ENCODE peak calls at places on chromosomes 12 and 14, in seven cellular contexts. L, X, J, N, C, D and G are unnamed samples.

GRCh38 chr12:71155228-71155627 is 2.6 kb downstream of the TSPAN8 start:
- DNase-seq in L (no peak), X (no peak), J (no peak), N (no peak), C (no peak), D (no peak), G (no peak)

GRCh38 chr12:121334513-121335343 is 17.5 kb downstream of the ANAPC5 start:
- DNase-seq in L (no peak), X (peak; percentile 52), J (peak; percentile 78), N (no peak), C (no peak), D (no peak), G (no peak)

GRCh38 chr12:102735104-102735503 is 181.9 kb downstream of the PAH start:
- DNase-seq in L (no peak), X (no peak), J (no peak), N (no peak), C (no peak), D (no peak), G (no peak)

GRCh38 chr12:4270016-4270669 is 3.4 kb upstream of the CCND2 start:
- DNase-seq in L (peak; percentile 53), X (peak; percentile 41), J (no peak), N (no peak), C (no peak), D (peak; percentile 82), G (peak; percentile 45)

GRCh38 chr14:99233222-99234035 is 38.6 kb downstream of the BCL11B start:
- DNase-seq in L (no peak), X (no peak), J (no peak), N (no peak), C (no peak), D (no peak), G (no peak)

GRCh38 chr12:109921982-109922381 is 21.9 kb downstream of the TCHP start:
- DNase-seq in L (no peak), X (no peak), J (no peak), N (no peak), C (no peak), D (no peak), G (no peak)

GRCh38 chr14:58770501-58770982 is 132.8 kb downstream of the DACT1 start:
- DNase-seq in L (no peak), X (no peak), J (no peak), N (no peak), C (no peak), D (no peak), G (no peak)

GRCh38 chr12:52380271-52380694 is 5.2 kb downstream of the KRT84 start:
- DNase-seq in L (no peak), X (peak; percentile 35), J (peak; percentile 16), N (peak; percentile 46), C (no peak), D (peak; percentile 67), G (no peak)

GRCh38 chr14:37608649-37609048 is 13.2 kb downstream of the TTC6 start:
- DNase-seq in L (no peak), X (no peak), J (no peak), N (no peak), C (no peak), D (no peak), G (no peak)

GRCh38 chr14:55577229-55577628 is 2.8 kb upstream of the KTN1 start:
- DNase-seq in L (no peak), X (peak; percentile 63), J (no peak), N (no peak), C (no peak), D (no peak), G (no peak)

GRCh38 chr12:115638753-115639666 is 638.5 kb downstream of the MED13L start:
- DNase-seq in L (no peak), X (no peak), J (no peak), N (no peak), C (no peak), D (peak; percentile 41), G (no peak)

GRCh38 chr14:30035361-30035760 is 107.7 kb upstream of the PRKD1 start:
- DNase-seq in L (no peak), X (no peak), J (no peak), N (no peak), C (no peak), D (no peak), G (no peak)

GRCh38 chr14:101563352-101563653 is 2.0 kb downstream of the DIO3 start:
- DNase-seq in L (no peak), X (no peak), J (no peak), N (no peak), C (no peak), D (peak; percentile 1), G (no peak)

GRCh38 chr12:42981379-42981778 is 391.8 kb upstream of the PRICKLE1 start:
- DNase-seq in L (no peak), X (peak; percentile 31), J (peak; percentile 76), N (no peak), C (no peak), D (no peak), G (no peak)

GRCh38 chr14:21382095-21382494 is 1.7 kb downstream of the SUPT16H start:
- DNase-seq in L (no peak), X (no peak), J (no peak), N (no peak), C (no peak), D (no peak), G (no peak)

GRCh38 chr12:59595097-59595496 is 732 bp upstream of the SLC16A7 start:
- DNase-seq in L (no peak), X (no peak), J (peak; percentile 3), N (no peak), C (no peak), D (no peak), G (no peak)

GRCh38 chr14:93669632-93670031 is 118.7 kb downstream of the PRIMA1 start:
- DNase-seq in L (no peak), X (no peak), J (no peak), N (no peak), C (no peak), D (no peak), G (no peak)

GRCh38 chr12:46517579-46517962 is 145.0 kb upstream of the SLC38A2 start:
- DNase-seq in L (no peak), X (no peak), J (no peak), N (no peak), C (no peak), D (no peak), G (no peak)

GRCh38 chr14:35161231-35161630 is 38.9 kb downstream of the PRORP start:
- DNase-seq in L (no peak), X (peak; percentile 32), J (no peak), N (no peak), C (no peak), D (no peak), G (no peak)

GRCh38 chr14:53957739-53958138 is 1.1 kb upstream of the BMP4 start:
- DNase-seq in L (no peak), X (no peak), J (no peak), N (no peak), C (no peak), D (no peak), G (no peak)

GRCh38 chr12:10113920-10114319 is 15.1 kb upstream of the CLEC1A start:
- DNase-seq in L (no peak), X (no peak), J (no peak), N (no peak), C (no peak), D (no peak), G (no peak)

GRCh38 chr14:33404054-33404453 is 465.4 kb downstream of the NPAS3 start:
- DNase-seq in L (no peak), X (peak; percentile 87), J (peak; percentile 86), N (no peak), C (no peak), D (no peak), G (no peak)
- TF ChIP-seq CTCF in L (no peak), X (peak; percentile 42), J (no peak), N (no peak), C (no peak), D (no peak), G (no peak)

DNA sequence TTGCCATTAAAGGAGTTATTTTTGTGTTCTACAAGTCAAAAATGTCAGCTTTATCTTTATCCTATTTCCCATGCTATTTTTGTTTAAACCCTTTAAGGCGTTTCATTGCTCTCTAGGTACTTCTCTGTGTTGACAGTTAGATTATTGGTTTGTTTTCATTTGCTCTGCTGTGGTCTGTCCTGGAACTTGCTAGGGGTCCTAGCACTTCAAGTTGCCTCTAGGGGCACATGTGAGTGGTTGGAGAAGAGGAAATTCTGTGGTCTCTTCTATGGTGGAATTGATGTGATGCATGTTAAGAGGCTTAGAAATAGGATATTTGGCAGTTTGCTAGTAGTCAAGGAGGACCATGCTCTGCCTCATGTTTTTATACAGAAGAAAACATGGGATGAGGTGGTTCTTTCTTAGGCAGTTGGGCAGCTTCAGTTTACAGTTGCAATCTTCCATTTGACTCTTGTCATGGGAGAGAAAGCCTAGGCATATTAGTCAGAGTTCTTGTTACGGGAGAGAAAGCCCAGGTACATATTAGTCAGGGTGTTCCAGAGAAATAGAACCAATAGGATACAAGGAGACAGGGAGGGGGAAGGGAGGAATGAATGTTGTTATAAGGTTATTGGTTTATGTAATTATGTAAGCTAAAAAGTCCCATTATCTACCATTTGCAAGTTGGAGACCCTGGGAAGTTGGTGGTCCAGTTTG is 14.4 kb downstream of the TTLL5 start:
- DNase-seq in L (no peak), X (peak; percentile 84), J (no peak), N (no peak), C (no peak), D (no peak), G (no peak)
- TF ChIP-seq CTCF in L (no peak), X (peak; percentile 34), J (peak; percentile 39), N (no peak), C (no peak), D (no peak), G (no peak)

GRCh38 chr14:106585692-106586091 is 1059.3 kb downstream of the TMEM121 start:
- DNase-seq in L (no peak), X (no peak), J (no peak), N (no peak), C (no peak), D (no peak), G (no peak)

DNA sequence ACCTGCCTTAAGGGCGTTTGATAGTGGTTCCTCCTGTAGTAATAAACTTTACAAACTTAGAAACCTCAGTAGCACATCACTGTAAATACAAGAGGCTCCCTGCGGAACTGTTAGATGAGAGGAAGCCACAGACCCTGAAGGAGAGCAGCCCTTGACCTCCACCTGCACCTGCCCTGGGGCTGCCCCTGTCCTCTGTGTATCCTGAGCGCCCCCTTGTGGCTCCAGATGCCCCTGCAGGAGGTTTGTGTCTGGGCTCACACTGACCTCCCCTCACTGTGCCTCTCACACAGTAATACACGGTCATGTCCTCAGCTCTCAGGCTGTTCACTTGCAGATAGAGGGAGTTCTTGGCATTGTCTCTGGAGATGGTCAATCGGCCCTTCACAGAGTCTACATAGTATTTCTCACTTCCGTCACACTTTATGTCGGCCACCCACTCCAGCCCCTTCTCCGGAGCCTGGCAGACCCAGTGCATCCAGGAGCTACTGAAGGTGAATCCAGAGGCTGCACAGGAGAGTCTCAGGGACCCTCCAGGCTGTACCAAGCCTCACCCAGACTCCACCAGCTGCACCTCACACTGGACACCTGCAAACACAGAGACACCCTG is 1059.8 kb downstream of the TMEM121 start:
- DNase-seq in L (peak; percentile 83), X (no peak), J (no peak), N (peak; percentile 58), C (no peak), D (peak; percentile 56), G (peak; percentile 60)
- TF ChIP-seq CTCF in L (peak; percentile 41), X (peak; percentile 12), J (no peak), N (peak; percentile 57), C (no peak), D (peak; percentile 45), G (no peak)

DNA sequence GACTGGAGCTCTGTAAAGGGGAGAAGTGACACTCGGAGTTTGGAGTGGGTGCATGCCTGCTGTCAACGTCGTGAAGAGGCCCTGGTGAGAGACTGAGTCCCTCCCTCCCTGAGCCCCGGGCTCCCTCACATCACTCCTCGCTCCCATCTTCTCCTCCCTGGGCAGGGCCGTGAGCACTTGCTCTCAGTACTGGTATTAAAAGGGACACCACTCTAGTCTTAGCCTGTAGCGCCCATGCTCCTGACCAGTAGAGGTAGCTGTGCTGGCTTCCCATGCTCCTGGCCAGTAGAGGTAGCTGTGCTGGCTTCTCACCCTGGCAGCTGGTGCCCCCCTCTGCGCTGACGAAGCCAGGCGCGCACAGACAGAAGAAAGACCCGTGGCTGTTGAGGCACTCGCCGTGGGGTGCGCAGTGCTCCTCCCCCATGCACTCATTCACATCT is 14.7 kb downstream of the ISCA2 start:
- DNase-seq in L (no peak), X (no peak), J (no peak), N (no peak), C (no peak), D (peak; percentile 3), G (no peak)
- TF ChIP-seq CTCF in L (no peak), X (peak; percentile 47), J (peak; percentile 73), N (no peak), C (no peak), D (no peak), G (no peak)